ENCODE peak calls at places on chromosome 4, in five cellular contexts. P, M, I, L and Z are unnamed samples. For H3K36me3, the result is how much of the 10 kb centered on the place peaks cover.

GRCh38 chr4:76993787-76994641 is 44.5 kb downstream of the SEPTIN11 start:
- DNase-seq in P (no peak), M (no peak), I (no peak), L (no peak), Z (peak)

GRCh38 chr4:71259911-71260331 is 78.9 kb upstream of the SLC4A4 start:
- DNase-seq in P (no peak), M (no peak), I (no peak), L (peak), Z (no peak)

GRCh38 chr4:16224669-16225068 is 1.6 kb downstream of the TAPT1 start:
- DNase-seq in P (no peak), M (no peak), I (no peak), L (no peak), Z (no peak)

GRCh38 chr4:142449771-142450373 is 396.2 kb downstream of the INPP4B start:
- DNase-seq in P (no peak), M (no peak), I (no peak), L (no peak), Z (no peak)

GRCh38 chr4:156870861-156871260 is 100.7 kb downstream of the PDGFC start:
- DNase-seq in P (no peak), M (no peak), I (no peak), L (no peak), Z (no peak)

GRCh38 chr4:189613202-189613601 is 327.5 kb upstream of the FRG1 start:
- DNase-seq in P (no peak), M (no peak), I (no peak), L (peak), Z (no peak)

GRCh38 chr4:73606465-73606974 is 13.7 kb downstream of the RASSF6 start:
- DNase-seq in P (no peak), M (no peak), I (no peak), L (no peak), Z (no peak)

GRCh38 chr4:77232653-77233052 is 75.6 kb downstream of the CCNG2 start:
- DNase-seq in P (no peak), M (no peak), I (no peak), L (no peak), Z (no peak)

GRCh38 chr4:54446556-54446955 is 211.2 kb upstream of the KIT start:
- DNase-seq in P (no peak), M (no peak), I (no peak), L (no peak), Z (no peak)

GRCh38 chr4:128298129-128298758 is 10.6 kb upstream of the PGRMC2 start:
- DNase-seq in P (no peak), M (no peak), I (no peak), L (no peak), Z (peak)
- TF ChIP-seq POLR2A in P (no peak), M (no peak), I (no peak), L (no peak), Z (no peak)

GRCh38 chr4:128381748-128382559 is 94.3 kb upstream of the PGRMC2 start:
- DNase-seq in P (no peak), M (no peak), I (no peak), L (no peak), Z (no peak)
- H3K27ac ChIP-seq in P (no peak), M (no peak), I (no peak), L (no peak), Z (no peak)

GRCh38 chr4:19987746-19988145 is 264.0 kb upstream of the SLIT2 start:
- DNase-seq in P (no peak), M (no peak), I (no peak), L (no peak), Z (no peak)
- H3K36me3 ChIP-seq in P (under half), M (under half), I (under half), L (under half), Z (under half)

DNA sequence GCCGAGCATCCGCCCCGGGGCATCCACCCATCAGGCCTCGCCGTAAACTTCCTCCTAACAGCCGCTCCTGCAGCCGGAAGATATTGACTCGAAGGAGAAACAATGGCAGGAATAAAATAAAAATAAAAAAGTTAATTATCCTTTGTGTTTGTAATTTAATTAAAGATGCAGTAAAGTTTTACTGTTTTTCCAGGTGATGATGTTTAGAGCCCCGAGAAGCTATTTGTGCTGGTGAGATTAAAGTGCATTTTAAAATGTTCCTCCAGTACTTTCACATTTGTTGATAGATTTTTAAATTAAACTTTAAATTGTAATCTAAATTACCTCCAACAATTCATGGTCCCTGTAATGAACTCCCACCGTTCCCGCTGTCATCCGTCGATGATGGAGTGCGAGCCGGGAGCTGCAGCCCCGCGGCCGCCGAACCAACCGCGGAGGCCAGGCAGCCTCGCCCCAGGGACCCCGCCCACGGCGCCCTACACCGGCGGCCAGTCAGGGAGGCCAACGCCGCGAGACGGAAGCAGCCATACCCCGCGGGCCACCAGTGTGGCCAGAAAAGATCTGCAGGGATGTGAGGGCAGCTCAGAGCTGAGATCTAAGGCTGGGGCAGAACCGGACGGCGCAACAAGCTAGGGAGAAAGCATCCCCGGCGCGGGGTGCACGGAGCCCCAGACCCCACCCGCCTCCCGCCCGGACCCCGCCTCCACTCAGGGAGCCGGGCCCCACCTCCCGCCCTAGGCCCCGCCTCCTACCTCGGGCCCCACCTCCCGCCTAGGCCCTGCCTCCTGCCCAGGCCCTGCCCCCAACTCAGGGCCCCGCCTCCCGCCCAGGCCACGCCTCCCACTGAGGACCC is 104.1 kb downstream of the FAM53A start:
- DNase-seq in P (peak), M (peak), I (peak), L (peak), Z (peak)
- TF ChIP-seq POLR2A in P (peak), M (no peak), I (peak), L (no peak), Z (no peak)

GRCh38 chr4:148773313-148773712 is 331.1 kb upstream of the NR3C2 start:
- DNase-seq in P (no peak), M (no peak), I (no peak), L (no peak), Z (no peak)
- H3K27ac ChIP-seq in P (no peak), M (no peak), I (no peak), L (no peak), Z (no peak)

GRCh38 chr4:183276106-183276505 is 44.0 kb downstream of the CLDN22 start:
- DNase-seq in P (no peak), M (no peak), I (no peak), L (no peak), Z (no peak)

GRCh38 chr4:183266386-183266785 is 53.7 kb downstream of the CLDN22 start:
- DNase-seq in P (no peak), M (no peak), I (no peak), L (no peak), Z (no peak)

GRCh38 chr4:183268556-183268955 is 51.5 kb downstream of the CLDN22 start:
- DNase-seq in P (no peak), M (no peak), I (no peak), L (no peak), Z (no peak)

GRCh38 chr4:183272384-183272783 is 47.7 kb downstream of the CLDN22 start:
- DNase-seq in P (no peak), M (no peak), I (no peak), L (no peak), Z (no peak)
- H3K36me3 ChIP-seq in P (half or more), M (under half), I (under half), L (under half), Z (under half)

GRCh38 chr4:2806392-2807355 is 13.8 kb downstream of the SH3BP2 start:
- DNase-seq in P (peak), M (no peak), I (peak), L (peak), Z (peak)
- TF ChIP-seq POLR2A in P (no peak), M (no peak), I (no peak), L (no peak), Z (no peak)

GRCh38 chr4:2076908-2077534 is 17.9 kb downstream of the NAT8L start:
- DNase-seq in P (peak), M (no peak), I (no peak), L (no peak), Z (peak)
- H3K27ac ChIP-seq in P (no peak), M (no peak), I (no peak), L (no peak), Z (no peak)